ENCODE peak calls at places on chromosomes 13 and 19, in ten cellular contexts. Q is psoas muscle, Y is heart right ventricle, D is transverse colon, W is activated B cell treated with CpG ODN at 0.5 μM for 24 hours, G is retinal pigment epithelial cell, R is cardiac muscle cell, F is IMR-90, B is neural progenitor cell, J is mammary epithelial cell. L is an unnamed sample.

GRCh38 chr19:30783936-30784335 is 411.8 kb downstream of the ZNF536 start:
- DNase-seq in G (no peak), Y (no peak), J (no peak), B (no peak), R (no peak), D (no peak), Q (no peak), W (no peak), F (no peak), L (no peak)

GRCh38 chr19:50720921-50721291 is 1.3 kb upstream of the SHANK1 start:
- DNase-seq in Y (no peak), B (peak), J (peak), D (no peak), Q (no peak), G (no peak), W (no peak), R (no peak), F (peak), L (no peak)

GRCh38 chr13:35475960-35476943 is at the start of gene MAB21L1:
- DNase-seq in J (peak), B (peak), Y (no peak), F (peak), W (no peak), G (peak), R (peak), Q (peak), D (peak), L (peak)

GRCh38 chr13:60572003-60572792 is 175.2 kb downstream of the TDRD3 start:
- DNase-seq in B (peak), Y (no peak), Q (no peak), G (no peak), W (no peak), F (peak), J (peak), R (peak), D (no peak), L (no peak)

GRCh38 chr13:23610966-23611486 is 40.8 kb downstream of the TNFRSF19 start:
- DNase-seq in W (no peak), R (peak), B (no peak), J (no peak), D (no peak), G (no peak), Y (peak), F (peak), Q (no peak), L (no peak)

GRCh38 chr19:42062381-42062780 is 7.6 kb downstream of the GRIK5 start:
- DNase-seq in W (no peak), F (no peak), Y (no peak), J (no peak), D (no peak), B (no peak), R (no peak), Q (no peak), G (no peak), L (no peak)

GRCh38 chr13:50152655-50153309 is 137.5 kb downstream of the KCNRG start:
- DNase-seq in R (no peak), W (no peak), G (no peak), Q (no peak), D (no peak), J (no peak), B (no peak), F (no peak), Y (no peak), L (no peak)

GRCh38 chr13:106275441-106276032 is 259.9 kb downstream of the EFNB2 start:
- DNase-seq in F (no peak), G (no peak), Q (no peak), J (no peak), D (no peak), R (peak), W (no peak), Y (no peak), B (no peak), L (no peak)

GRCh38 chr19:31261019-31261595 is 88.1 kb downstream of the TSHZ3 start:
- DNase-seq in Y (no peak), W (no peak), R (no peak), J (no peak), B (no peak), F (no peak), Q (no peak), G (no peak), D (no peak), L (no peak)

GRCh38 chr19:16075430-16076153 is 703 bp upstream of the TPM4 start:
- DNase-seq in W (no peak), G (no peak), D (peak), Q (no peak), J (no peak), F (no peak), R (peak), Y (no peak), B (peak), L (no peak)

GRCh38 chr13:50130686-50131051 is 115.4 kb downstream of the KCNRG start:
- DNase-seq in B (peak), R (peak), W (peak), Q (peak), J (no peak), Y (peak), G (no peak), F (peak), D (peak), L (peak)

DNA sequence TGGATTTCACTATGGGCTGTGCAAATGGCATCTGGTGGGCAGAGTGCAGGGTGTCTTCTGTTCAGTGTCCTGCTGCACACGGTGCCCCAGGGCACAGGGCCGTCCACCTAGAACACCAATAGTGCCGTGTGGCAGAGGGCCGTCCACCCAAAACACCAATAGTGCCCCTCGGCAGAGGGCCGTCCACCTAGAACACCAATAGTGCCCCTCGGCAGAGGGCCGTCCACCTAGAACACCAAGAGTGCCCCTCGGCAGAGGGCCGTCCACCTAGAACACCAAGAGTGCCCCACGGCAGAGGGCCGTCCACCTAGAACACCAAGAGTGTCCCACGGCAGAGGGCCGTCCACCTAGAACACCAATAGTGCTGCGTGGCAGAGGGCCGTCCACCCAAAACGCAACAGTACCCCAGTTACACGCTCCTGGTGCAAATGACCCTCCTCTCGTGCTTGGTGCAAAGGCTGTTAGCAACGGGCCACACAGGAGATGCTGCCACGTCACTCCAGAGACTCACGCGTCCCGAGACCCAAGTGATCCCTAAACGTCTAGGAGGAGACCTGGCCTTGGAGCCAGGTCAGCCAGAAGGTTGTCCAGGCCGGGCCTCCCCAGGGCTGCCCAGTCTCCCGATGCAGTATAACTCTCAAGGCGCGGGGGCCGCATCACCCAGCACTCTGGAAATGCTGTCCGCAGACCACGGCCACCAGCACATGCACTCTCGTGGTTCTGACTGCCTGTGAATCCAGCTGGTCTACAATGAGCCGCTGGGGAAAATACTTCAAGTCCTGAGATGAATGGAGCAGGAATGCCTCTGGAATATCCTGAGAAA is 51.5 kb downstream of the RASA3 start:
- DNase-seq in Y (no peak), W (no peak), G (no peak), R (no peak), F (no peak), B (no peak), J (no peak), D (peak), Q (peak), L (no peak)
- TF ChIP-seq CTCF in Y (no peak), W (no peak), G (no peak), R (no peak), F (no peak), B (no peak), J (no peak), D (no peak), Q (no peak), L (no peak)

GRCh38 chr13:82848766-82849165 is 1033.5 kb downstream of the SLITRK1 start:
- DNase-seq in Q (no peak), W (no peak), Y (no peak), G (no peak), D (no peak), R (no peak), F (no peak), J (no peak), B (no peak), L (no peak)

GRCh38 chr13:82850644-82851043 is 1031.6 kb downstream of the SLITRK1 start:
- DNase-seq in G (no peak), W (no peak), Q (no peak), B (no peak), D (no peak), Y (no peak), R (no peak), J (no peak), F (no peak), L (no peak)

DNA sequence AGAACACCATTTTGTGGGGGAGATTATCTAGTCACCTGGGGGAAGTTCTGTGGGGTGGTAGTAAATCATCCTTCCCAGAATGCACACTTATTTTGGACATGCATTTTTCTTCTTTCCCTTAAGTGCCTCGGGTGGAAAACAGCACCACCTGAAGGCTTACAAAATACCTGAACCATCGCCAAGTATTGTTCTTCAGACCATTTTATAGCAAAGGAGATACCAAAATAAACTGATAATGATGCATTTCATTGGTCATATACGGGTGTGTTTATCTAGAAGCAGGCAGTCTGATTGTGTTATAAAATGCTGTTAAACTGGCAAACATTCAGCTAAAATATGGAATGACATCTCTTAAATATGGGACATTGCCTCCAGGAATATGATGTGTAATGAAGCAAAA is 1034.7 kb downstream of the SLITRK1 start:
- DNase-seq in G (no peak), R (no peak), Q (no peak), D (no peak), Y (no peak), B (no peak), J (no peak), W (no peak), F (no peak), L (no peak)
- TF ChIP-seq CTCF in G (peak), R (no peak), Q (no peak), D (no peak), Y (no peak), B (peak), J (peak), W (no peak), F (no peak), L (no peak)

GRCh38 chr19:49665301-49666119 is at the start of the genes BCL2L12 and IRF3:
- DNase-seq in J (peak), Q (peak), B (peak), W (peak), D (peak), G (peak), R (peak), F (peak), Y (peak), L (peak)
- TF ChIP-seq CTCF in J (no peak), Q (peak), B (no peak), W (no peak), D (no peak), G (no peak), R (peak), F (no peak), Y (no peak), L (no peak)

GRCh38 chr19:8366961-8367326 is 3.0 kb downstream of the ANGPTL4 start:
- DNase-seq in F (no peak), W (no peak), J (no peak), B (no peak), Q (no peak), G (no peak), R (peak), D (peak), Y (no peak), L (no peak)

GRCh38 chr19:8361921-8362793 is 1.8 kb upstream of the ANGPTL4 start:
- DNase-seq in G (peak), D (peak), F (peak), Y (peak), B (no peak), W (no peak), R (peak), Q (peak), J (peak), L (no peak)

GRCh38 chr19:8366121-8366581 is 2.2 kb downstream of the ANGPTL4 start:
- DNase-seq in Y (no peak), R (peak), F (no peak), D (no peak), W (no peak), G (no peak), J (no peak), Q (peak), B (no peak), L (no peak)

GRCh38 chr19:8367327-8368001 is 3.5 kb downstream of the ANGPTL4 start:
- DNase-seq in R (peak), B (peak), D (peak), F (peak), J (peak), Q (peak), G (peak), W (no peak), Y (peak), L (peak)

GRCh38 chr19:8363803-8364771 is at the start of gene ANGPTL4:
- DNase-seq in J (peak), D (peak), W (no peak), Y (peak), F (peak), Q (peak), R (peak), G (no peak), B (peak), L (peak)
- TF ChIP-seq CTCF in J (no peak), D (peak), W (no peak), Y (peak), F (peak), Q (peak), R (peak), G (peak), B (peak), L (no peak)

GRCh38 chr19:28731113-28731512 is 481.8 kb downstream of the UQCRFS1 start:
- DNase-seq in Y (no peak), F (no peak), R (no peak), Q (no peak), W (no peak), J (no peak), B (no peak), D (no peak), G (no peak), L (no peak)

GRCh38 chr19:28727835-28728159 is 485.2 kb downstream of the UQCRFS1 start:
- DNase-seq in D (no peak), Y (no peak), J (no peak), B (no peak), G (no peak), Q (no peak), W (no peak), F (no peak), R (no peak), L (no peak)

GRCh38 chr19:28727133-28727834 is 485.7 kb downstream of the UQCRFS1 start:
- DNase-seq in F (no peak), Y (no peak), W (no peak), B (peak), D (no peak), Q (no peak), J (no peak), G (no peak), R (peak), L (peak)

GRCh38 chr19:28736528-28736927 is 476.4 kb downstream of the UQCRFS1 start:
- DNase-seq in F (no peak), Y (no peak), W (no peak), R (no peak), B (no peak), Q (no peak), G (no peak), J (no peak), D (no peak), L (no peak)

DNA sequence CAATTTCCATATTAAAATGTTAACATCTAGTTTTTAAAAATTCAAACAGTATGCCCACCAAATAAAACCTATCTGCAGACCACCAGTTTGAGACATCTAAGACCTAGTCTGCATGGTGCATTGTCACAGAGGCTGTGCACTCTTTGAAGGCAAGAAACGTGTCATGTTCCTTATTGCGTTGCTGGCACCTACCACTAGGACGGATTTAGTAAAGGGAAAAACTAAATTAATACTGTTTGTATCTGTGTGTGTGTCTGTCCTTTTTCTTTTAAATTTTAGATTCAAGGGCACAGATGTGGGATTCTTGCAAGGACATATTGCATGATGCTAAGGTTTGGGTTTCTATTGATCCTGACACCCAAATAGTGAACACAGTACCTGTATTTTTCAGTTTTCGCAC is 481.4 kb downstream of the UQCRFS1 start:
- DNase-seq in F (no peak), B (no peak), W (no peak), Q (no peak), J (no peak), G (no peak), D (no peak), R (no peak), Y (no peak), L (no peak)
- TF ChIP-seq CTCF in F (no peak), B (no peak), W (no peak), Q (no peak), J (no peak), G (no peak), D (no peak), R (no peak), Y (no peak), L (peak)

DNA sequence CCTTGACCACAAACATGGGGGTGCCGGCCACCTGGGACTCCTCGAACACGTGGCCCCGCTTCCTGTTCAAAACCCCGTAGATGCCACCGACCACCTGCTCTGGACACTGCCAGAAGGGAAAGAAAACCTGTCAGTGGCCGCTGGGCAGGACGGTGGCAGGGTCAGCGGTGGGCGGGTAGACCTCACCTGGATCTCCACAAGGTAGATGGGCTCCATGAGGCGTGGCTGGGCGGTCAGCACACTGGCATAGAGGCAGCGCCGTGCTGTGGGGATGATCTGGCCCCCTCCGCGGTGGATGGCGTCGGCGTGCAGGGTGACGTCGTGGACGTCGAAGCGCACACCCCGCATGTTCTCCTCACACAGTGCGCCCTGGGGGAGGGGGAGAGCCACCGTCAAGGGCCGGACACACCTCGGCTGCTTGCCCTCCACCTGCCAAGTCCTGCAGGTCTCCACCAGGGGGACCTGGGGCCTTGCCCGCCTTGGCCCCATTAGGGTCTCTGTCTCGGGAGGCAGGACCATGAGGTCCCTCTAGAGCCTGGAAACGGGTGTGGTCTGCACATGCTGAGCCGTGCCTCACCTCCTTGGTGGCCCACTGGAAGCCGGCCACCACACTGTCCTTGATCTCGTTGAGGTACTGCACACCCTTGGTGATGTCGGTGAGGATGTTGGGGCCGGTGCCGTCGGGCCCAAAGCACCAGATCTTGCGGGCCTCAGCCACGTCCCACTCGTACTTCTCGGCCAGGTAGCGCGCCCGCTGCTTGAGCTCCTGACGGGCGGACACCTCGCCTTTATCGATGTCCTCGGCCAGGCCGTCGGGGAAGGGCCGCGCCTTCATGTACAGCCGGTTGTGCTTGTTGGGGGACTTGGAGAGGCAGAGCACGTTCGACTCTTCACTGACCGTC is 6.6 kb upstream of the DAPK3 start:
- DNase-seq in Y (peak), D (no peak), F (no peak), W (no peak), R (no peak), Q (peak), G (no peak), B (no peak), J (no peak), L (no peak)
- TF ChIP-seq CTCF in Y (no peak), D (peak), F (no peak), W (no peak), R (no peak), Q (peak), G (peak), B (no peak), J (peak), L (peak)

DNA sequence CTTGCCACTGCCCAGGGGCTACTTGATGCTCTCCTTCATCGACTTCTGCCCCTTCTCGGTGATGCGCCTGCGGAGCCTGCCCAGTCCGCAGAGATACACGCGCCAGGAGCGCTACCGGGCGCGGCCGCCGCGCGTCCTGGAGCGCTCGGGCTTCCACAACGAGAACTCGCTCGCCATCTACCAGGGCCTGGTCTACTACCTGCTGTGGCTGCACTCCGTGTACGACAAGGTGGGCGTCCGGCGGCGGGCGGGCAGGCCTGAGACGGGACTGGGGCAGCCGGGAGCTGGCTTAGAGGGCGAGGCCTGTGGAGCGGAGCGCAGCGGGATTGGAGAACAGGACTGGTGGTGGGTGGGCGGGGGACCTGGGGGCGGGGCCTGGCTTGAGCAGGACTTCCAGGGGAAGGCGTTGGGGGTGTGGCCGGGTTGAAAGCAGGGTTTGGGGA is 12.7 kb upstream of the PSMD8 start:
- DNase-seq in F (peak), G (peak), B (peak), J (peak), D (peak), R (peak), Q (peak), W (no peak), Y (peak), L (peak)
- TF ChIP-seq CTCF in F (no peak), G (peak), B (peak), J (no peak), D (peak), R (no peak), Q (peak), W (no peak), Y (peak), L (no peak)